ENCODE peak calls at places on chromosomes 7 and 10, in seven cellular contexts. Y is astrocyte of the spinal cord; D is lower leg skin; C is heart right ventricle; S is astrocyte; K is CD8-positive, alpha-beta T cell; Z is fibroblast of lung. V is an unnamed sample.

GRCh38 chr10:114045071-114045737 is 1.5 kb downstream of the ADRB1 start:
- DNase-seq in C (peak), Y (no peak), K (no peak), Z (no peak), D (peak), S (no peak), V (peak)

GRCh38 chr10:132641966-132642731 is 104.6 kb downstream of the INPP5A start:
- DNase-seq in D (peak), Y (no peak), C (no peak), Z (no peak), S (no peak), K (no peak), V (no peak)

GRCh38 chr10:127649642-127650041 is 87.3 kb upstream of the FOXI2 start:
- DNase-seq in C (no peak), Z (no peak), Y (no peak), K (no peak), D (no peak), S (no peak), V (peak)

GRCh38 chr10:21515581-21516269 is 9.8 kb downstream of the SKIDA1 start:
- DNase-seq in Z (peak), S (no peak), D (no peak), K (no peak), Y (peak), C (no peak), V (no peak)

GRCh38 chr10:60967854-60968484 is 24.0 kb upstream of the RHOBTB1 start:
- DNase-seq in Y (no peak), D (no peak), S (no peak), K (no peak), Z (no peak), C (no peak), V (no peak)

GRCh38 chr10:80200687-80201086 is 4.7 kb downstream of the ANXA11 start:
- DNase-seq in Y (no peak), C (no peak), K (no peak), Z (no peak), S (no peak), D (no peak), V (no peak)

GRCh38 chr10:97571622-97572021 is 957 bp upstream of the ANKRD2 start:
- DNase-seq in Z (no peak), K (no peak), S (no peak), C (no peak), Y (no peak), D (no peak), V (no peak)

GRCh38 chr10:46254467-46254866 is 32.3 kb upstream of the ANTXRL start:
- DNase-seq in C (no peak), Z (no peak), S (no peak), Y (no peak), D (peak), K (no peak), V (no peak)

GRCh38 chr7:106332186-106332585 is 47.4 kb upstream of the NAMPT start:
- DNase-seq in D (no peak), Y (no peak), Z (no peak), K (no peak), C (no peak), S (no peak), V (no peak)

GRCh38 chr7:120311028-120311788 is 38.2 kb downstream of the KCND2 start:
- DNase-seq in S (no peak), C (no peak), Y (no peak), D (no peak), Z (no peak), K (no peak), V (no peak)

GRCh38 chr10:11907914-11908313 is 84.8 kb downstream of the PROSER2 start:
- DNase-seq in Z (no peak), Y (no peak), D (no peak), C (no peak), S (no peak), K (no peak), V (no peak)

GRCh38 chr7:134703781-134704180 is 57.1 kb downstream of the BPGM start:
- DNase-seq in C (no peak), D (no peak), S (peak), Z (peak), K (no peak), Y (peak), V (peak)

GRCh38 chr7:25982684-25983083 is 169.3 kb upstream of the NFE2L3 start:
- DNase-seq in K (no peak), Y (no peak), S (no peak), Z (no peak), C (no peak), D (no peak), V (no peak)

GRCh38 chr7:98713411-98713810 is 96.3 kb downstream of the NPTX2 start:
- DNase-seq in D (no peak), K (no peak), Y (no peak), C (no peak), Z (peak), S (no peak), V (no peak)

GRCh38 chr10:48632166-48632565 is 27.3 kb upstream of the ARHGAP22 start:
- DNase-seq in S (no peak), D (no peak), K (no peak), C (no peak), Y (no peak), Z (no peak), V (no peak)

GRCh38 chr10:7608001-7608400 is 58.8 kb downstream of the ITIH5 start:
- DNase-seq in Z (no peak), C (no peak), K (no peak), Y (no peak), S (no peak), D (no peak), V (no peak)

GRCh38 chr7:40356871-40357676 is 222.3 kb downstream of the SUGCT start:
- DNase-seq in Y (peak), K (no peak), Z (peak), C (no peak), S (peak), D (no peak), V (peak)

GRCh38 chr7:137546671-137547070 is 203.1 kb upstream of the PTN start:
- DNase-seq in D (no peak), C (no peak), K (no peak), Z (peak), S (no peak), Y (peak), V (peak)

GRCh38 chr7:103499976-103500375 is 54.0 kb upstream of the SLC26A5 start:
- DNase-seq in Y (no peak), K (no peak), Z (no peak), D (no peak), S (no peak), C (no peak), V (peak)

DNA sequence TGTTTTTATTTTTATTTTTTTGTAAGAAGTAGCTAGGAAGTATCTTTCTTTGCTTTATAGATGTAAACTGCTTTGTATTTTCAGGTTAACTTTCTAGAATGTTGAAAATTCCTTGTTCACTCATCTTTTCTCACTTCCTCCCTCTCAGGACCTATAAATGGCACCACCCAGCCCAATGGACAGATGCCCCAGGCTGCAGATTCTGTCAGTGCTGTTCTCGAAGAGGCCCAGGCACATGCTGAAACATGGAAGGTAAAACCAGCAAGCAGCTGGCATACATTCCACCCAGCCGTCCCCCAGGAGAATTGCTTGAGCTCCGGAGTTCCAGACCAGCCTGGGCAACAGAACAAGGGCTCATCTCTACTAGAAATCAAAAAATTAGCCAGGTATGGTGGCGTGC is 47.1 kb upstream of the PDSS1 start:
- DNase-seq in Y (no peak), K (no peak), Z (no peak), S (no peak), D (no peak), C (no peak), V (no peak)
- H3K4me3 ChIP-seq in Y (no peak), K (no peak), Z (no peak), S (no peak), D (no peak), C (no peak), V (no peak)

DNA sequence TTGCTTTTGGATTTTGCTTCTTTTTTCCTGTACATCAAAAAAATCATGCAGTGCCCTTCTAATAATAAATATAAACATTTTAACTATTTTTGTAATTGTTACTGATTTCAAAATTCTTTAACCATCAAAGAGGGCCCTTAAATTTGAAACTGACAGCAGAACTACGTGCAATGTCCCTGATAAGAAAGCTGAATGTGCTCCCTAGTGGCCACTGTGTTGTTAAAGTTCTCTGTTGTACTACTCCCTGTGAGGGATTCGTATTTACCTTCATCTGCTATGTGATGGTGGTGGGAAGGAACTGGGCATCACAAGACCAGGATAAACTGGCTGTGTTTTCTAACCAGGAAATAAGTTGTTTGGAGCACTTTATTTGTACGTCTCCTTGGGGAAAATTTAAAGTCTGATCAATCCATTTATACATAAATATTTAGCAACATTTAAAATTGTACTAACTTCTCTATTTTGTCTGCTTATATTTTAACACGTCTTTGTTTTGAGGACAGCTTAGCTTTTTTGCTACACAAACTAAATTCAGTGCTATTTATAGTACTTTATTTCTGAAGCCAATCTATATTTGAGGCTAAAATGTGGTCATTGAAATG is 322.4 kb downstream of the HGF start:
- DNase-seq in C (no peak), Z (peak), K (no peak), Y (peak), D (no peak), S (peak), V (peak)
- TF ChIP-seq CTCF in C (no peak), Z (peak), K (no peak), Y (peak), D (no peak), S (peak), V (peak)

GRCh38 chr7:23108995-23109394 is 3.4 kb downstream of the KLHL7 start:
- DNase-seq in C (no peak), Z (no peak), K (no peak), D (no peak), S (no peak), Y (no peak), V (no peak)
- H3K4me3 ChIP-seq in C (peak), Z (no peak), K (no peak), D (no peak), S (no peak), Y (no peak), V (no peak)

GRCh38 chr7:47582748-47583740 is 1.1 kb upstream of the TNS3 start:
- DNase-seq in C (no peak), Z (peak), S (peak), Y (peak), D (no peak), K (no peak), V (peak)

GRCh38 chr7:47580811-47581331 is 1.0 kb downstream of the TNS3 start:
- DNase-seq in Z (no peak), S (no peak), Y (no peak), D (no peak), K (no peak), C (no peak), V (no peak)

GRCh38 chr7:47581442-47581820 is 480 bp downstream of the TNS3 start:
- DNase-seq in C (peak), D (no peak), K (no peak), S (no peak), Y (no peak), Z (no peak), V (no peak)

GRCh38 chr7:47580175-47580701 is 1.7 kb downstream of the TNS3 start:
- DNase-seq in D (no peak), S (no peak), Y (no peak), C (no peak), Z (peak), K (no peak), V (peak)

GRCh38 chr7:47581821-47582747 is at the start of gene TNS3:
- DNase-seq in Y (no peak), D (no peak), K (no peak), S (no peak), C (peak), Z (no peak), V (peak)
- TF ChIP-seq CTCF in Y (no peak), D (no peak), K (no peak), S (no peak), C (no peak), Z (no peak), V (no peak)

GRCh38 chr7:129367349-129367699 is 66.9 kb upstream of the STRIP2 start:
- DNase-seq in Y (no peak), K (no peak), Z (no peak), S (no peak), C (no peak), D (no peak), V (no peak)

GRCh38 chr7:129368389-129368986 is 65.7 kb upstream of the STRIP2 start:
- DNase-seq in Z (no peak), K (no peak), C (no peak), D (no peak), S (no peak), Y (no peak), V (no peak)

GRCh38 chr7:129362528-129362927 is 71.7 kb upstream of the STRIP2 start:
- DNase-seq in K (no peak), Y (no peak), Z (no peak), S (no peak), C (no peak), D (no peak), V (no peak)

GRCh38 chr7:129370812-129371211 is 63.4 kb upstream of the STRIP2 start:
- DNase-seq in Y (no peak), D (no peak), Z (peak), K (no peak), C (no peak), S (no peak), V (peak)

DNA sequence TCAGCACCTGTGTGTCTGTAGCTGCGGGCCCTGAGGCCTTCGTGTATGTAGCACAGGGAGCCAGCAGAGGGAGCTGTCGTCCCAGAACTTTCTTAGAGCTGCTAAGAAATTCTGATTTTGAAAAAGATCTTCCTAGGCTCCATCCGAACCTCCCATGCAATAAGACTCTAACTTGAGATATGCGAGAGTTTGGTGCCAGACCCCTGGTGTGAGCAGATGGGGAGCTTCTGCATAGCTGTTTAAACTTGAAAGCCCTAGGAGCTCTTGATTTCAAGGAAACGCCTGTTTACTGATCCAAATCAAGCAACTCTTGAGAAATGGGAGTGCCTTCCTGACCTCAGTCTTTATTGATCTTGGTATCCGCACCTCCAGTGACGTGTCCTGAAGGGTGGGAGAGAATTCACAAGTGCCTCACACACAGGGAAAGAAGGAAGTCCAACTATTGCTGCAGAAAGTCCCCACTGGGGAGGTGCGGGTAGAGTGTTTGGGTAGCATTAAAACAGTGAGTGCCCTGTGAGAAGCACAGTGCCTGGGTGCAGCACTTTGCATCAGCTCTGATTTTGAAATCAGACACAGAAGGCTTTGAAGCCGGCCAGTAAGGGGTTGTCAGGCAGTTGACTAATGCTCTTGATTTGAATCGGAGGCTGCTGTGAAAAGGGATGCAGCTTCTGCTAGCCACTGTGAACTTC is 66.4 kb upstream of the STRIP2 start:
- DNase-seq in S (peak), Z (peak), D (peak), C (peak), Y (peak), K (peak), V (peak)
- H3K4me3 ChIP-seq in S (no peak), Z (peak), D (no peak), C (no peak), Y (no peak), K (no peak), V (peak)

V was measured in choroid plexus epithelial cell.